ENCODE peak calls at places on chromosomes 11 and 22, in nine cellular contexts. One of them, this sample, is unnamed.
A peak's percentile ranks its signal among the peaks of the same experiment; 100 is the strongest.

GRCh38 chr11:67372232-67372992 is 986 bp downstream of the CLCF1 start:
- DNase-seq in heart left ventricle: no peak
- DNase-seq in HCT116: no peak
- DNase-seq in body of pancreas: no peak
- DNase-seq in hepatocyte: peak; percentile 63
- DNase-seq in left lung: peak; percentile 87
- DNase-seq in BE2C: no peak
- DNase-seq in upper lobe of right lung: peak; percentile 76
- DNase-seq in cardiac muscle cell: no peak
- DNase-seq in this sample: no peak

GRCh38 chr11:62879554-62879953 is 1.1 kb upstream of the SLC3A2 start:
- DNase-seq in heart left ventricle: no peak
- DNase-seq in HCT116: no peak
- DNase-seq in body of pancreas: no peak
- DNase-seq in hepatocyte: no peak
- DNase-seq in left lung: no peak
- DNase-seq in BE2C: no peak
- DNase-seq in upper lobe of right lung: no peak
- DNase-seq in cardiac muscle cell: peak; percentile 65
- DNase-seq in this sample: no peak

GRCh38 chr11:2086239-2087040 is 52.7 kb downstream of the IGF2 start:
- DNase-seq in heart left ventricle: no peak
- DNase-seq in HCT116: no peak
- DNase-seq in body of pancreas: no peak
- DNase-seq in hepatocyte: no peak
- DNase-seq in left lung: peak; percentile 54
- DNase-seq in BE2C: no peak
- DNase-seq in upper lobe of right lung: peak; percentile 53
- DNase-seq in cardiac muscle cell: no peak
- DNase-seq in this sample: no peak

GRCh38 chr11:129319201-129319600 is 56.4 kb upstream of the BARX2 start:
- DNase-seq in heart left ventricle: no peak
- DNase-seq in HCT116: no peak
- DNase-seq in body of pancreas: no peak
- DNase-seq in hepatocyte: no peak
- DNase-seq in left lung: no peak
- DNase-seq in BE2C: no peak
- DNase-seq in upper lobe of right lung: no peak
- DNase-seq in cardiac muscle cell: no peak
- DNase-seq in this sample: no peak

GRCh38 chr11:28903716-28904115 is 795.5 kb downstream of the METTL15 start:
- DNase-seq in heart left ventricle: no peak
- DNase-seq in HCT116: no peak
- DNase-seq in body of pancreas: no peak
- DNase-seq in hepatocyte: peak; percentile 11
- DNase-seq in left lung: no peak
- DNase-seq in BE2C: no peak
- DNase-seq in upper lobe of right lung: no peak
- DNase-seq in cardiac muscle cell: peak; percentile 65
- DNase-seq in this sample: no peak

GRCh38 chr11:7278314-7278917 is 26.7 kb downstream of the SYT9 start:
- DNase-seq in heart left ventricle: no peak
- DNase-seq in HCT116: peak; percentile 24
- DNase-seq in body of pancreas: peak; percentile 5
- DNase-seq in hepatocyte: peak; percentile 52
- DNase-seq in left lung: no peak
- DNase-seq in BE2C: peak; percentile 15
- DNase-seq in upper lobe of right lung: no peak
- DNase-seq in cardiac muscle cell: peak; percentile 51
- DNase-seq in this sample: no peak

GRCh38 chr22:25487508-25487907 is 77.0 kb upstream of the GRK3 start:
- DNase-seq in heart left ventricle: no peak
- DNase-seq in HCT116: no peak
- DNase-seq in body of pancreas: no peak
- DNase-seq in hepatocyte: no peak
- DNase-seq in left lung: no peak
- DNase-seq in BE2C: no peak
- DNase-seq in upper lobe of right lung: no peak
- DNase-seq in cardiac muscle cell: no peak
- DNase-seq in this sample: no peak

GRCh38 chr11:10302744-10303557 is 1.9 kb upstream of the ADM start:
- DNase-seq in heart left ventricle: peak; percentile 88
- DNase-seq in HCT116: no peak
- DNase-seq in body of pancreas: peak; percentile 88
- DNase-seq in hepatocyte: peak; percentile 90
- DNase-seq in left lung: peak; percentile 97
- DNase-seq in BE2C: peak; percentile 45
- DNase-seq in upper lobe of right lung: peak; percentile 96
- DNase-seq in cardiac muscle cell: peak; percentile 72
- DNase-seq in this sample: peak; percentile 76

GRCh38 chr11:75204685-75205667 is 35.6 kb upstream of the TPBGL start:
- DNase-seq in heart left ventricle: peak; percentile 88
- DNase-seq in HCT116: peak; percentile 64
- DNase-seq in body of pancreas: peak; percentile 93
- DNase-seq in hepatocyte: peak; percentile 93
- DNase-seq in left lung: peak; percentile 93
- DNase-seq in BE2C: peak; percentile 92
- DNase-seq in upper lobe of right lung: peak; percentile 90
- DNase-seq in cardiac muscle cell: peak; percentile 88
- DNase-seq in this sample: peak; percentile 76

GRCh38 chr11:31237819-31238771 is 131.4 kb downstream of the DCDC1 start:
- DNase-seq in heart left ventricle: no peak
- DNase-seq in HCT116: no peak
- DNase-seq in body of pancreas: no peak
- DNase-seq in hepatocyte: peak; percentile 7
- DNase-seq in left lung: no peak
- DNase-seq in BE2C: no peak
- DNase-seq in upper lobe of right lung: no peak
- DNase-seq in cardiac muscle cell: peak; percentile 35
- DNase-seq in this sample: no peak

GRCh38 chr22:36084717-36085116 is 56.1 kb upstream of the RBFOX2 start:
- DNase-seq in heart left ventricle: no peak
- DNase-seq in HCT116: no peak
- DNase-seq in body of pancreas: no peak
- DNase-seq in hepatocyte: no peak
- DNase-seq in left lung: no peak
- DNase-seq in BE2C: no peak
- DNase-seq in upper lobe of right lung: no peak
- DNase-seq in cardiac muscle cell: no peak
- DNase-seq in this sample: no peak

GRCh38 chr22:17272511-17272991 is 53.3 kb upstream of the ADA2 start:
- DNase-seq in heart left ventricle: no peak
- DNase-seq in HCT116: no peak
- DNase-seq in body of pancreas: no peak
- DNase-seq in hepatocyte: no peak
- DNase-seq in left lung: no peak
- DNase-seq in BE2C: no peak
- DNase-seq in upper lobe of right lung: no peak
- DNase-seq in cardiac muscle cell: no peak
- DNase-seq in this sample: no peak

GRCh38 chr22:37244114-37244921 is at the start of gene RAC2:
- DNase-seq in heart left ventricle: peak; percentile 73
- DNase-seq in HCT116: peak; percentile 51
- DNase-seq in body of pancreas: peak; percentile 70
- DNase-seq in hepatocyte: peak; percentile 64
- DNase-seq in left lung: peak; percentile 96
- DNase-seq in BE2C: peak; percentile 62
- DNase-seq in upper lobe of right lung: peak; percentile 91
- DNase-seq in cardiac muscle cell: peak; percentile 87
- DNase-seq in this sample: peak; percentile 76

GRCh38 chr22:36612458-36612857 is 83.5 kb upstream of the EIF3D start:
- DNase-seq in heart left ventricle: no peak
- DNase-seq in HCT116: no peak
- DNase-seq in body of pancreas: peak; percentile 74
- DNase-seq in hepatocyte: no peak
- DNase-seq in left lung: no peak
- DNase-seq in BE2C: no peak
- DNase-seq in upper lobe of right lung: no peak
- DNase-seq in cardiac muscle cell: peak; percentile 10
- DNase-seq in this sample: no peak

GRCh38 chr11:129950319-129951034 is 52.2 kb downstream of the PRDM10 start:
- DNase-seq in heart left ventricle: peak; percentile 41
- DNase-seq in HCT116: no peak
- DNase-seq in body of pancreas: peak; percentile 75
- DNase-seq in hepatocyte: peak; percentile 68
- DNase-seq in left lung: no peak
- DNase-seq in BE2C: no peak
- DNase-seq in upper lobe of right lung: no peak
- DNase-seq in cardiac muscle cell: peak; percentile 94
- DNase-seq in this sample: no peak

GRCh38 chr11:108009497-108010360 is 1.0 kb downstream of the CUL5 start:
- DNase-seq in heart left ventricle: no peak
- DNase-seq in HCT116: no peak
- DNase-seq in body of pancreas: no peak
- DNase-seq in hepatocyte: peak; percentile 49
- DNase-seq in left lung: no peak
- DNase-seq in BE2C: no peak
- DNase-seq in upper lobe of right lung: no peak
- DNase-seq in cardiac muscle cell: peak; percentile 20
- DNase-seq in this sample: no peak

GRCh38 chr11:69501891-69502860 is 20.7 kb downstream of the LINC01488 start:
- DNase-seq in heart left ventricle: no peak
- DNase-seq in HCT116: no peak
- DNase-seq in body of pancreas: no peak
- DNase-seq in hepatocyte: no peak
- DNase-seq in left lung: peak; percentile 69
- DNase-seq in BE2C: no peak
- DNase-seq in upper lobe of right lung: peak; percentile 64
- DNase-seq in cardiac muscle cell: no peak
- DNase-seq in this sample: no peak

GRCh38 chr11:22734628-22735345 is 68.4 kb downstream of the GAS2 start:
- DNase-seq in heart left ventricle: no peak
- DNase-seq in HCT116: no peak
- DNase-seq in body of pancreas: no peak
- DNase-seq in hepatocyte: no peak
- DNase-seq in left lung: no peak
- DNase-seq in BE2C: no peak
- DNase-seq in upper lobe of right lung: no peak
- DNase-seq in cardiac muscle cell: no peak
- DNase-seq in this sample: no peak

GRCh38 chr11:115679945-115680344 is 175.7 kb upstream of the CADM1 start:
- DNase-seq in heart left ventricle: no peak
- DNase-seq in HCT116: no peak
- DNase-seq in body of pancreas: no peak
- DNase-seq in hepatocyte: no peak
- DNase-seq in left lung: no peak
- DNase-seq in BE2C: no peak
- DNase-seq in upper lobe of right lung: no peak
- DNase-seq in cardiac muscle cell: no peak
- DNase-seq in this sample: no peak

GRCh38 chr11:115676206-115676605 is 172.0 kb upstream of the CADM1 start:
- DNase-seq in heart left ventricle: no peak
- DNase-seq in HCT116: no peak
- DNase-seq in body of pancreas: no peak
- DNase-seq in hepatocyte: no peak
- DNase-seq in left lung: no peak
- DNase-seq in BE2C: no peak
- DNase-seq in upper lobe of right lung: no peak
- DNase-seq in cardiac muscle cell: no peak
- DNase-seq in this sample: no peak

GRCh38 chr11:115676768-115677167 is 172.6 kb upstream of the CADM1 start:
- DNase-seq in heart left ventricle: no peak
- DNase-seq in HCT116: no peak
- DNase-seq in body of pancreas: no peak
- DNase-seq in hepatocyte: no peak
- DNase-seq in left lung: no peak
- DNase-seq in BE2C: no peak
- DNase-seq in upper lobe of right lung: no peak
- DNase-seq in cardiac muscle cell: peak; percentile 30
- DNase-seq in this sample: no peak

GRCh38 chr11:115677190-115677589 is 173.0 kb upstream of the CADM1 start:
- DNase-seq in heart left ventricle: no peak
- DNase-seq in HCT116: no peak
- DNase-seq in body of pancreas: no peak
- DNase-seq in hepatocyte: no peak
- DNase-seq in left lung: no peak
- DNase-seq in BE2C: no peak
- DNase-seq in upper lobe of right lung: no peak
- DNase-seq in cardiac muscle cell: no peak
- DNase-seq in this sample: no peak

DNA sequence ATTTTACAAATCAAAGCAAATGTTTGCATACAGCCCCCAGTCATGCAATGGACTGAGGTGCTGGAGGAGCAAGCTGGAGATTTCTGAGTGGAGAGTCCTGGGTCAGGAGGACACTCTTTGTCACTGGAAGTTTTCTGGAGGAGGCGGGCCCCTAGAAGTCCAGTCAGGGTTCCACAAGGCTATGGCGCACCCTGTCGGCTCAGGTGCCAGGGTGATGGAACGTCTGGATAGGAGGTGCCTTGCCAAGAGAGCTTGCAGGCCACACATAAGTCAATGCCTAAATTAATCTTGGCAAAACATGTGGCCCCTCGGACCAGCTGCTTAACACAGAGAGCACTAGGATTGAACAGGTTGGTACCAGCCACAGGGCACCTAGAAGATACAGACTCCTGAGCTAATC is 174.7 kb upstream of the CADM1 start:
- DNase-seq in heart left ventricle: peak; percentile 56
- DNase-seq in HCT116: no peak
- DNase-seq in body of pancreas: no peak
- DNase-seq in hepatocyte: peak; percentile 39
- DNase-seq in left lung: no peak
- DNase-seq in BE2C: peak; percentile 77
- DNase-seq in upper lobe of right lung: no peak
- DNase-seq in cardiac muscle cell: peak; percentile 16
- DNase-seq in this sample: no peak
- TF ChIP-seq CTCF in heart left ventricle: no peak
- TF ChIP-seq CTCF in HCT116: no peak
- TF ChIP-seq CTCF in body of pancreas: no peak
- TF ChIP-seq CTCF in hepatocyte: no peak
- TF ChIP-seq CTCF in left lung: no peak
- TF ChIP-seq CTCF in BE2C: peak; percentile 71
- TF ChIP-seq CTCF in upper lobe of right lung: no peak
- TF ChIP-seq CTCF in cardiac muscle cell: no peak
- TF ChIP-seq CTCF in this sample: no peak

GRCh38 chr22:22894740-22895731 is 7.4 kb downstream of the IGLL5 start:
- DNase-seq in heart left ventricle: no peak
- DNase-seq in HCT116: no peak
- DNase-seq in body of pancreas: no peak
- DNase-seq in hepatocyte: no peak
- DNase-seq in left lung: no peak
- DNase-seq in BE2C: no peak
- DNase-seq in upper lobe of right lung: peak; percentile 32
- DNase-seq in cardiac muscle cell: no peak
- DNase-seq in this sample: no peak
- H3K27me3 ChIP-seq in heart left ventricle: peaks cover 2% of the 10 kb centered on the region
- H3K27me3 ChIP-seq in HCT116: peaks cover 56% of the 10 kb centered on the region
- H3K27me3 ChIP-seq in body of pancreas: no peaks in the 10 kb centered on the region
- H3K27me3 ChIP-seq in hepatocyte: peaks cover 8% of the 10 kb centered on the region
- H3K27me3 ChIP-seq in left lung: peaks cover 40% of the 10 kb centered on the region
- H3K27me3 ChIP-seq in BE2C: peaks cover 29% of the 10 kb centered on the region
- H3K27me3 ChIP-seq in upper lobe of right lung: peaks cover 32% of the 10 kb centered on the region
- H3K27me3 ChIP-seq in cardiac muscle cell: no peaks in the 10 kb centered on the region
- H3K27me3 ChIP-seq in this sample: no peaks in the 10 kb centered on the region

GRCh38 chr22:47294222-47294532 is 531.7 kb downstream of the TBC1D22A start:
- DNase-seq in heart left ventricle: no peak
- DNase-seq in HCT116: no peak
- DNase-seq in body of pancreas: no peak
- DNase-seq in hepatocyte: no peak
- DNase-seq in left lung: no peak
- DNase-seq in BE2C: no peak
- DNase-seq in upper lobe of right lung: no peak
- DNase-seq in cardiac muscle cell: peak; percentile 48
- DNase-seq in this sample: no peak
- H3K9me3 ChIP-seq in heart left ventricle: no peaks in the 10 kb centered on the region
- H3K9me3 ChIP-seq in HCT116: no peaks in the 10 kb centered on the region
- H3K9me3 ChIP-seq in body of pancreas: no peaks in the 10 kb centered on the region
- H3K9me3 ChIP-seq in hepatocyte: no peaks in the 10 kb centered on the region
- H3K9me3 ChIP-seq in left lung: no peaks in the 10 kb centered on the region
- H3K9me3 ChIP-seq in BE2C: no peaks in the 10 kb centered on the region
- H3K9me3 ChIP-seq in upper lobe of right lung: no peaks in the 10 kb centered on the region
- H3K9me3 ChIP-seq in cardiac muscle cell: no peaks in the 10 kb centered on the region
- H3K9me3 ChIP-seq in this sample: no peaks in the 10 kb centered on the region

GRCh38 chr22:44729391-44730012 is 22.9 kb upstream of the ARHGAP8 start:
- DNase-seq in heart left ventricle: peak; percentile 68
- DNase-seq in HCT116: no peak
- DNase-seq in body of pancreas: peak; percentile 35
- DNase-seq in hepatocyte: peak; percentile 68
- DNase-seq in left lung: peak; percentile 84
- DNase-seq in BE2C: peak; percentile 88
- DNase-seq in upper lobe of right lung: no peak
- DNase-seq in cardiac muscle cell: peak; percentile 86
- DNase-seq in this sample: no peak
- TF ChIP-seq CTCF in heart left ventricle: no peak
- TF ChIP-seq CTCF in HCT116: no peak
- TF ChIP-seq CTCF in body of pancreas: no peak
- TF ChIP-seq CTCF in hepatocyte: peak; percentile 30
- TF ChIP-seq CTCF in left lung: no peak
- TF ChIP-seq CTCF in BE2C: peak; percentile 55
- TF ChIP-seq CTCF in upper lobe of right lung: peak; percentile 29
- TF ChIP-seq CTCF in cardiac muscle cell: peak; percentile 45
- TF ChIP-seq CTCF in this sample: no peak

This sample was measured in CD4-positive, alpha-beta T cell.